ENCODE peak calls at places on chromosome 4, in five cellular contexts. F is brain pericyte; W is activated CD4-positive, alpha-beta T cell treated with anti-CD3 and anti-CD28 coated beads, Interleukin-2, amount 10 ng/mL, durations not matched to agents 7 days and 5 days; E is activated T-cell treated with anti-CD3 and anti-CD28 coated beads for 1 hour; H is stimulated activated CD8-positive, alpha-beta memory T cell treated with anti-CD3 and anti-CD28 coated beads, Interleukin-4, amount 100 ng/mL, for 24 hours. A is an unnamed sample.

GRCh38 chr4:113574636-113575103 is 186.9 kb downstream of the CAMK2D start:
- DNase-seq in W (no peak), F (peak), H (no peak), E (no peak), A (peak)

GRCh38 chr4:55609393-55609821 is 17.4 kb upstream of the PDCL2 start:
- DNase-seq in H (no peak), E (no peak), F (no peak), W (no peak), A (no peak)

GRCh38 chr4:105979506-105979905 is 84.2 kb downstream of the NPNT start:
- DNase-seq in E (no peak), W (no peak), F (no peak), H (no peak), A (no peak)

GRCh38 chr4:4971796-4972195 is 47.5 kb downstream of the CYTL1 start:
- DNase-seq in H (no peak), W (no peak), F (no peak), E (no peak), A (no peak)

GRCh38 chr4:168812806-168813205 is 197.2 kb downstream of the CBR4 start:
- DNase-seq in W (no peak), E (no peak), F (no peak), H (no peak), A (no peak)

GRCh38 chr4:182083681-182084410 is 159.4 kb upstream of the TENM3 start:
- DNase-seq in F (no peak), W (no peak), E (no peak), H (no peak), A (no peak)

GRCh38 chr4:6469898-6470501 is 2.4 kb downstream of the PPP2R2C start:
- DNase-seq in E (no peak), H (no peak), F (no peak), W (peak), A (no peak)

GRCh38 chr4:167100120-167100519 is 134.2 kb downstream of the SPOCK3 start:
- DNase-seq in E (no peak), W (no peak), H (no peak), F (no peak), A (no peak)

GRCh38 chr4:24488399-24489164 is 95.8 kb downstream of the DHX15 start:
- DNase-seq in W (peak), E (peak), F (no peak), H (peak), A (no peak)

GRCh38 chr4:158722917-158723793 is at the start of gene PPID:
- DNase-seq in F (peak), E (peak), W (peak), H (peak), A (peak)

GRCh38 chr4:57110635-57111546 is 706 bp upstream of the IGFBP7 start:
- DNase-seq in H (no peak), W (no peak), F (peak), E (no peak), A (peak)

GRCh38 chr4:123481034-123481433 is 84.4 kb downstream of the SPRY1 start:
- DNase-seq in H (no peak), F (no peak), E (no peak), W (no peak), A (no peak)

GRCh38 chr4:163107754-163108153 is 58.9 kb downstream of the NAF1 start:
- DNase-seq in W (peak), F (no peak), H (no peak), E (no peak), A (no peak)

GRCh38 chr4:11343536-11343935 is 85.2 kb downstream of the HS3ST1 start:
- DNase-seq in E (no peak), W (no peak), F (no peak), H (no peak), A (no peak)

GRCh38 chr4:46386570-46386969 is 3.4 kb downstream of the GABRA2 start:
- DNase-seq in F (no peak), W (no peak), H (no peak), E (no peak), A (no peak)

GRCh38 chr4:82797048-82797590 is 1.5 kb downstream of the SCD5 start:
- DNase-seq in F (no peak), W (no peak), E (no peak), H (no peak), A (no peak)

GRCh38 chr4:8188743-8189550 is 10.1 kb upstream of the SH3TC1 start:
- DNase-seq in E (no peak), H (no peak), F (no peak), W (no peak), A (no peak)

GRCh38 chr4:85968945-85969830 is 390.7 kb downstream of the MAPK10 start:
- DNase-seq in H (no peak), F (no peak), E (no peak), W (no peak), A (no peak)

GRCh38 chr4:95499176-95499760 is 49.5 kb downstream of the UNC5C start:
- DNase-seq in H (no peak), E (no peak), F (no peak), W (no peak), A (no peak)

GRCh38 chr4:37685211-37685725 is 908 bp downstream of the RELL1 start:
- DNase-seq in W (peak), E (peak), H (no peak), F (no peak), A (no peak)

GRCh38 chr4:173469622-173470021 is 60.4 kb downstream of the HAND2 start:
- DNase-seq in E (no peak), F (no peak), H (no peak), W (no peak), A (no peak)

GRCh38 chr4:102781570-102781969 is 20.8 kb upstream of the MANBA start:
- DNase-seq in W (no peak), F (no peak), E (no peak), H (no peak), A (no peak)

GRCh38 chr4:40055873-40056721 is 553 bp upstream of the N4BP2 start:
- DNase-seq in E (peak), H (peak), F (peak), W (peak), A (peak)

GRCh38 chr4:142656178-142656577 is 189.9 kb downstream of the INPP4B start:
- DNase-seq in H (no peak), W (peak), E (peak), F (no peak), A (no peak)

GRCh38 chr4:53885668-53886067 is 178.7 kb downstream of the CHIC2 start:
- DNase-seq in H (no peak), F (no peak), W (no peak), E (no peak), A (no peak)

GRCh38 chr4:187826725-187827124 is 168.8 kb upstream of the ZFP42 start:
- DNase-seq in W (no peak), H (no peak), E (no peak), F (no peak), A (no peak)

GRCh38 chr4:127660486-127660885 is 27.7 kb downstream of the INTU start:
- DNase-seq in E (no peak), H (no peak), F (no peak), W (no peak), A (no peak)

A was measured in smooth muscle cell of the brain vasculature.